ENCODE peak calls at places on chromosomes 11 and 22, in seven cellular contexts. M is heart left ventricle; W is psoas muscle; K is effector memory CD4-positive, alpha-beta T cell; T is colonic mucosa; X is ovary; V is bronchial epithelial cell. C is an unnamed sample.

GRCh38 chr11:46361283-46362145 is 14.3 kb downstream of the DGKZ start:
- DNase-seq in M (peak), W (peak), K (no peak), T (no peak), X (peak), V (no peak), C (no peak)

GRCh38 chr11:30131535-30131934 is 99.3 kb upstream of the FSHB start:
- DNase-seq in M (no peak), W (no peak), K (no peak), T (no peak), X (no peak), V (peak), C (no peak)

GRCh38 chr22:50148991-50149721 is 21.4 kb upstream of the PANX2 start:
- DNase-seq in M (peak), W (no peak), K (peak), T (peak), X (no peak), V (peak), C (no peak)

GRCh38 chr11:7635137-7635536 is 38.2 kb downstream of the CYB5R2 start:
- DNase-seq in M (peak), W (peak), K (no peak), T (no peak), X (no peak), V (no peak), C (no peak)

GRCh38 chr11:69002743-69003231 is 10.3 kb downstream of the MRGPRF start:
- DNase-seq in M (peak), W (peak), K (no peak), T (peak), X (no peak), V (no peak), C (peak)

GRCh38 chr11:100777118-100777517 is 90.0 kb downstream of the ARHGAP42 start:
- DNase-seq in M (no peak), W (no peak), K (no peak), T (no peak), X (no peak), V (peak), C (no peak)

GRCh38 chr11:2977113-2977512 is 15.0 kb downstream of the NAP1L4 start:
- DNase-seq in M (no peak), W (peak), K (no peak), T (no peak), X (no peak), V (no peak), C (no peak)

GRCh38 chr11:12120031-12121008 is 9.9 kb downstream of the MICAL2 start:
- DNase-seq in M (no peak), W (no peak), K (no peak), T (no peak), X (no peak), V (no peak), C (no peak)

GRCh38 chr11:3905080-3905953 is 49.9 kb downstream of the STIM1 start:
- DNase-seq in M (no peak), W (no peak), K (peak), T (peak), X (no peak), V (peak), C (no peak)

GRCh38 chr11:116874251-116874650 is 36.8 kb upstream of the APOA1 start:
- DNase-seq in M (no peak), W (no peak), K (no peak), T (no peak), X (no peak), V (peak), C (no peak)

GRCh38 chr11:79415411-79415810 is 25.4 kb downstream of the TENM4 start:
- DNase-seq in M (no peak), W (no peak), K (no peak), T (no peak), X (no peak), V (no peak), C (no peak)

GRCh38 chr11:76135491-76135890 is 70.8 kb downstream of the WNT11 start:
- DNase-seq in M (no peak), W (no peak), K (no peak), T (no peak), X (no peak), V (no peak), C (no peak)

GRCh38 chr11:63909621-63910506 is 7.1 kb downstream of the RCOR2 start:
- DNase-seq in M (no peak), W (no peak), K (no peak), T (no peak), X (no peak), V (no peak), C (peak)

GRCh38 chr11:119207300-119207570 is 1.1 kb downstream of the CBL start:
- DNase-seq in M (no peak), W (no peak), K (no peak), T (no peak), X (no peak), V (peak), C (no peak)

GRCh38 chr11:12516387-12517110 is 139.2 kb downstream of the PARVA start:
- DNase-seq in M (no peak), W (peak), K (no peak), T (no peak), X (no peak), V (no peak), C (no peak)

GRCh38 chr11:64764753-64765152 is 5.0 kb upstream of the PYGM start:
- DNase-seq in M (no peak), W (peak), K (no peak), T (no peak), X (no peak), V (no peak), C (no peak)

GRCh38 chr11:15621565-15621964 is 506.8 kb downstream of the INSC start:
- DNase-seq in M (no peak), W (no peak), K (no peak), T (no peak), X (no peak), V (no peak), C (no peak)

GRCh38 chr11:131749100-131749499 is 378.7 kb downstream of the NTM start:
- DNase-seq in M (no peak), W (no peak), K (no peak), T (no peak), X (no peak), V (peak), C (no peak)

GRCh38 chr11:120184946-120185677 is 25.7 kb upstream of the OAF start:
- DNase-seq in M (peak), W (peak), K (no peak), T (peak), X (peak), V (no peak), C (peak)

GRCh38 chr11:2466069-2466801 is 21.4 kb downstream of the KCNQ1 start:
- DNase-seq in M (peak), W (no peak), K (no peak), T (peak), X (no peak), V (no peak), C (no peak)

GRCh38 chr11:1876361-1877063 is 15.2 kb downstream of the PRR33 start:
- DNase-seq in M (peak), W (peak), K (no peak), T (peak), X (peak), V (no peak), C (peak)

GRCh38 chr11:75498556-75499255 is 27.0 kb downstream of the GDPD5 start:
- DNase-seq in M (no peak), W (peak), K (no peak), T (no peak), X (no peak), V (peak), C (no peak)

GRCh38 chr22:42621505-42622002 is 6.9 kb upstream of the POLDIP3 start:
- DNase-seq in M (peak), W (peak), K (no peak), T (peak), X (peak), V (peak), C (peak)

GRCh38 chr11:127485541-127485940 is 485.0 kb upstream of the KIRREL3 start:
- DNase-seq in M (no peak), W (no peak), K (no peak), T (no peak), X (no peak), V (peak), C (no peak)

GRCh38 chr11:78659326-78660319 is 85.0 kb upstream of the NARS2 start:
- DNase-seq in M (no peak), W (no peak), K (no peak), T (no peak), X (no peak), V (peak), C (no peak)

GRCh38 chr11:69983571-69983877 is 94.6 kb upstream of the ANO1 start:
- DNase-seq in M (no peak), W (no peak), K (no peak), T (no peak), X (no peak), V (no peak), C (no peak)

GRCh38 chr11:1631066-1631568 is 1.5 kb downstream of the KRTAP5-5 start:
- DNase-seq in M (no peak), W (peak), K (no peak), T (no peak), X (no peak), V (no peak), C (no peak)

GRCh38 chr22:32579533-32580220 is 105.1 kb downstream of the FBXO7 start:
- DNase-seq in M (no peak), W (peak), K (no peak), T (no peak), X (no peak), V (no peak), C (no peak)

GRCh38 chr11:2691991-2692841 is 7.6 kb downstream of the KCNQ1OT1 start:
- DNase-seq in M (no peak), W (peak), K (no peak), T (no peak), X (no peak), V (peak), C (peak)

GRCh38 chr11:2378527-2379210 is 1.6 kb downstream of the CD81 start:
- DNase-seq in M (peak), W (peak), K (no peak), T (no peak), X (peak), V (no peak), C (peak)

GRCh38 chr11:3139481-3140290 is 25.4 kb downstream of the OSBPL5 start:
- DNase-seq in M (peak), W (peak), K (no peak), T (no peak), X (no peak), V (no peak), C (no peak)

GRCh38 chr22:41229215-41229614 is 11.5 kb downstream of the CHADL start:
- DNase-seq in M (no peak), W (no peak), K (no peak), T (no peak), X (no peak), V (no peak), C (no peak)

GRCh38 chr11:57156928-57157327 is 24.8 kb upstream of the LRRC55 start:
- DNase-seq in M (no peak), W (no peak), K (no peak), T (no peak), X (no peak), V (no peak), C (no peak)

GRCh38 chr22:26417406-26417805 is 11.7 kb upstream of the ASPHD2 start:
- DNase-seq in M (no peak), W (no peak), K (no peak), T (no peak), X (no peak), V (peak), C (no peak)

GRCh38 chr11:45730014-45730413 is 64.6 kb upstream of the CHST1 start:
- DNase-seq in M (no peak), W (no peak), K (no peak), T (no peak), X (no peak), V (no peak), C (no peak)

DNA sequence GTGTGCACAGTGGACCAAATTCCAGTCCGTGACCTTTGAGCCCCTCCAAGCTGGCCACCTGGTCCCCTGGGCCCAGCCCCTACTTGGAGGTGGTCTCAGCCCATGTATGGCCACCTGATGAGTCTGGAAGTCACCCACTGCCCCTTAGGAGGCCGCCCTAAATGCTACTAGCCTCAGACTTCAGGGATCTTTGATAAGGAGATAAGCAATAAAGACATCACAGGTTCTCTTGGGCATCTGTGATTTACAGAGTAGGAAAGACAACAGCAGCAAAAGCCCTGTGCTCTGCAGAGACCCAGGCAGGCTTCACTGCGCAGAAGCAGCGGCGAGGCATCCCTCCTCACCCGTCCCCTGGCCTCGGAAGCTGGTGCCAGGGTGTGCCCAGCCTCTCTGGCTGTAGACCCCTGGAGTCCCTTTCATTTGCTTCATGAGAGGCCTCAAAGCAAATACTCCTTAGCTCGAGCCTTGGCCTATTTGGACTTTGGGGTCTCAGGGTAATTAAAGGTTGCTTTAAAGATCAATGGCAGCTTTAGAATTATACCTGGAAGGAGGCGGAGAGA is 360.1 kb downstream of the TBC1D22A start:
- DNase-seq in M (peak), W (no peak), K (no peak), T (no peak), X (no peak), V (no peak), C (no peak)
- H3K4me3 ChIP-seq in M (no peak), W (no peak), K (no peak), T (no peak), X (no peak), V (no peak), C (no peak)

DNA sequence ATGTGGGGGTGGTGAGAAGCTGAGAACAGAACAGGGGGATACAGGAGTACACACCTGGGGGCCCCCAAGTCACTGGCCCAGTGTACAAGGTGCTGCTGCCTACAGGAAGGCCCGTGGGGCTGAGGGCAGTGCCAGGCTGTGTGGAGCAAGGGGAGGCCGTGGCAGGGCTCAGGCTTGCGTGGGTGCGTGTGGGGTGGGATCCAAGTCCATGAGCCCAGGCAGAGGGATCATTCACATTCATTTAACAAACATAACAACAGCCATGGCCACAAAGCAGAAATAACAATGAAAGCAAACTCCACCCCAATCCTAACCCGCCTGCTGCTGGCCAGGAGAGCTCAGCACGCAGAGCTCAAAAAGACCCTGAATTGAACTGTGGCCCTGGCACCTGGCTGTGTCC is 17.1 kb upstream of the SCGB1A1 start:
- DNase-seq in M (no peak), W (no peak), K (no peak), T (no peak), X (no peak), V (no peak), C (no peak)
- H3K4me3 ChIP-seq in M (no peak), W (no peak), K (peak), T (no peak), X (no peak), V (no peak), C (no peak)

DNA sequence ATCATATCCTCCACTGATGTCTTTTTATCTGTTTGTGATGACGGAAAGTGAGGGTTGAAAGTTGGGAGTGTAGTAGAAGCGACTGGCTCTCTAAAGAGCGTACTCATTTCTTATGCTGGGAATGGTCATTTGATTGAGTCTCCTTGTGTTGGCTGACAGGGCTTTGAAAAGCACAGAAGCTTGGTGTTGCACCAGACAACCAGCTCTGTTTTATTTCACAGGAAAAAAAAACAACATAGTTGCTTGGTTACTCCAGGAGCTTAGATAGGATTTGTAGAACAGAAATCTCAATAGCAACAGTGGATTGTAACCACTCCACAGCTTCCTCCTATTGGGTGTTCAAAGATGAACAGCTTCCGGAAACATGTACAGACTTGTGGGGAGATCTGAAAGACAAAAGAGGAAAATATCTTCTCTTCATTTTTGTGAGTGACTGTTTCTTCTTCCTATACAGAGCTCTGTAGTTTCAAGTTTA is 2.7 kb downstream of the RBM14 start:
- DNase-seq in M (no peak), W (no peak), K (no peak), T (no peak), X (no peak), V (peak), C (no peak)
- H3K4me3 ChIP-seq in M (no peak), W (peak), K (peak), T (peak), X (peak), V (peak), C (peak)

DNA sequence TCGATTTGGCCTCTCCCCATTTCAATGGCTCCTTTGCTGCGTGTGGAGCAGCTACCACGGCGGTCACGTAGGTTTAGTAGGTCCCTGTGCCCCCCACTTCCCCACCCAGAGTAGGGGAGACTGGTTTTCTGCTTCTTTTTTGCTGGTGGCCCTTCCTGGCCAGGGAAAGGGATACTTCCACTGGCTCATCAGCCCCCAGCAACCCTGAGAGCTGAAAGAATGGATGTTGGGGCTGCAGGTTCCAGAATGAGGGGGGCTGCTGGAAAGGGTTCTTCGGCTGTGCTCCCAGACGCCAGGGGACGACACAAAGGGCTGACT is 78.8 kb upstream of the WNT7B start:
- DNase-seq in M (no peak), W (no peak), K (no peak), T (no peak), X (no peak), V (no peak), C (no peak)
- H3K4me3 ChIP-seq in M (peak), W (peak), K (no peak), T (no peak), X (peak), V (peak), C (peak)

GRCh38 chr22:35458547-35459422 is 58.8 kb downstream of the MCM5 start:
- DNase-seq in M (no peak), W (no peak), K (no peak), T (no peak), X (no peak), V (peak), C (no peak)
- H3K4me3 ChIP-seq in M (no peak), W (no peak), K (no peak), T (no peak), X (no peak), V (no peak), C (no peak)

DNA sequence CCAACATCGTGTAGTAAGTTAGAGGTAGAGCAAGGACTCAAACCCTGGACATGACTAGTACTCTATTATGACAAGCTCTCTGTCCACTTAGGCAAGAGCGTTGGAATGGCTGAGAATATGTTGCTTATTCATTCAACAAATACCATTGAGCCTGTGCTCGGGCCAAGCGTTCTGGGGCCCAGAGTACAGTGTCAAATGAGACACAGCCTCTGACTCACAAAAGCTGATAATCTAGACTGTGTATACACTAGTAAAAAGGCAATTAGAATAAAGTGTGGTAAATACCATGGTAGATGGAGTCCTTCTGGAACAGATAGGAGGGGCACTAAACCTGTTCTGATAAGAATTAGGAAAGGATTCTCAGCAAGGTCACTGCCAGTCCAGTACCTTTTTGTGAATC is 24.7 kb downstream of the KCNE3 start:
- DNase-seq in M (no peak), W (no peak), K (no peak), T (no peak), X (no peak), V (peak), C (no peak)
- H3K4me3 ChIP-seq in M (no peak), W (peak), K (no peak), T (no peak), X (no peak), V (no peak), C (no peak)

GRCh38 chr22:39349506-39349966 is 255 bp upstream of the SYNGR1 start:
- DNase-seq in M (no peak), W (no peak), K (no peak), T (no peak), X (peak), V (no peak), C (peak)
- H3K4me3 ChIP-seq in M (peak), W (peak), K (peak), T (peak), X (peak), V (peak), C (peak)